ENCODE peak calls at places on chromosomes 6 and 20, in five cellular contexts. M is heart right ventricle, J is IMR-90, Y is esophagus squamous epithelium, G is neuronal stem cell. X is an unnamed sample. For H3K4me1, the result is how much of the 10 kb centered on the place peaks cover.

GRCh38 chr6:103729658-103730057 is 1130.1 kb downstream of the HACE1 start:
- DNase-seq in J (no peak), G (no peak), Y (no peak), M (no peak), X (no peak)

GRCh38 chr6:84183430-84183829 is 44.0 kb downstream of the CEP162 start:
- DNase-seq in J (no peak), Y (no peak), M (no peak), G (no peak), X (no peak)

GRCh38 chr6:10692965-10693538 is 1.4 kb downstream of the C6orf52 start:
- DNase-seq in Y (no peak), M (no peak), G (no peak), J (no peak), X (no peak)

GRCh38 chr6:39830444-39830843 is 38.3 kb downstream of the DAAM2 start:
- DNase-seq in J (no peak), M (peak), Y (no peak), G (no peak), X (no peak)

GRCh38 chr6:151948007-151948745 is 140.7 kb downstream of the ESR1 start:
- DNase-seq in J (no peak), Y (no peak), G (no peak), M (no peak), X (no peak)

GRCh38 chr6:108027594-108027993 is 46.9 kb downstream of the OSTM1 start:
- DNase-seq in G (no peak), J (peak), M (no peak), Y (no peak), X (no peak)

GRCh38 chr6:71411882-71412281 is 123.3 kb downstream of the OGFRL1 start:
- DNase-seq in M (no peak), J (no peak), G (no peak), Y (no peak), X (no peak)

GRCh38 chr6:115885636-115886366 is 174.9 kb downstream of the FRK start:
- DNase-seq in Y (no peak), M (no peak), G (no peak), J (no peak), X (no peak)

GRCh38 chr6:144471986-144472385 is 186.9 kb downstream of the UTRN start:
- DNase-seq in G (no peak), J (peak), M (no peak), Y (no peak), X (no peak)

GRCh38 chr20:32991386-32991785 is 12.8 kb downstream of the SUN5 start:
- DNase-seq in M (no peak), Y (no peak), G (no peak), J (no peak), X (no peak)

GRCh38 chr6:82364087-82365010 is 732 bp downstream of the TPBG start:
- DNase-seq in Y (no peak), M (peak), J (peak), G (peak), X (peak)

GRCh38 chr20:15653396-15654207 is 919.6 kb downstream of the KIF16B start:
- DNase-seq in J (peak), G (no peak), Y (no peak), M (no peak), X (no peak)

GRCh38 chr6:129317931-129318820 is 391.8 kb downstream of the ARHGAP18 start:
- DNase-seq in M (no peak), Y (no peak), G (peak), J (peak), X (no peak)

GRCh38 chr6:165573671-165574070 is 89.4 kb downstream of the PDE10A start:
- DNase-seq in J (peak), Y (no peak), M (peak), G (no peak), X (no peak)

GRCh38 chr6:91081452-91082067 is 494.7 kb upstream of the MAP3K7 start:
- DNase-seq in M (no peak), J (peak), Y (no peak), G (peak), X (no peak)

GRCh38 chr20:36574278-36575065 is 1.1 kb downstream of the TGIF2 start:
- DNase-seq in G (peak), M (peak), J (peak), Y (no peak), X (no peak)

GRCh38 chr20:25136643-25137559 is 55.0 kb upstream of the VSX1 start:
- DNase-seq in J (peak), M (peak), G (no peak), Y (no peak), X (peak)

GRCh38 chr6:83514877-83515466 is 2.6 kb downstream of the PRSS35 start:
- DNase-seq in M (no peak), Y (no peak), G (peak), J (peak), X (no peak)

GRCh38 chr20:63969851-63970713 is at the start of gene ZNF512B:
- DNase-seq in M (peak), Y (no peak), G (no peak), J (peak), X (no peak)

GRCh38 chr6:87697581-87698552 is 4.2 kb downstream of the AKIRIN2 start:
- DNase-seq in J (peak), Y (no peak), G (no peak), M (no peak), X (no peak)

GRCh38 chr20:8431538-8432434 is 299.7 kb downstream of the PLCB1 start:
- DNase-seq in Y (no peak), M (peak), G (no peak), J (no peak), X (no peak)

DNA sequence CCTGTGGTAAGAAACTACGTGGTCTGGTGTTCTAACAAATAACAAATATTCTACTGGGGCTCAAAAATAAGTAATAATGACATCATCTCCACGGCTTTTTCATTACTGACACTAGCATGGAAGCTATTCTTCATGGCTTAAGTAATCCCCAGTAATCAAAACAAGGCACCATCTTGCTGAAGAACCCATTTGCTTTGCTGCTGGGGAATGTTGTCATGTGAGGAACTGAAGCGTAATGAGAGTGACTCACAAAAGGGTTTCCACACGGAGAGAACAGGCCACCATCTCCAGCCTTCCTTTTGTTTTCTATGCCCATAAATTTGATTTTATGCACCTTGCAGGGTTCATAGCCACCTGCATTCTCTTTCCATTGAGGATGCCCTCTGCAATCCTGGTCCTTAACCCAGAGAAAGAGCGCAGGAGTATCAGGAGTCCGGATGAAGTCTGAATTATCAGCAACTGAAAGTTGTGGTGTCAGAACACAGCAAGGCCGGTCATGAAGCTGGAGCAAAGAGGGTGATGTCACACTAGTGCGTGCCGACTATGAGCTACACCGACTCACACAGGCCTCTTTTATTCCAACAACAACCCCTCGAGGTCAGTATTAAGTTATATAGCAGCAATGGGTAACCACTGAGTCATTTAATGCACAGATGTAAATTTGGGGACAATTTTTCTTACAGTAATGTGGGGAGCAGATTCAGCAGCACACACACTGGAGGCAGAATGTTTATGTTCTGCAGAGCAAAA is 173.7 kb upstream of the SSTR4 start:
- DNase-seq in G (no peak), J (peak), Y (no peak), M (no peak), X (no peak)
- H3K27ac ChIP-seq in G (no peak), J (no peak), Y (no peak), M (peak), X (no peak)

DNA sequence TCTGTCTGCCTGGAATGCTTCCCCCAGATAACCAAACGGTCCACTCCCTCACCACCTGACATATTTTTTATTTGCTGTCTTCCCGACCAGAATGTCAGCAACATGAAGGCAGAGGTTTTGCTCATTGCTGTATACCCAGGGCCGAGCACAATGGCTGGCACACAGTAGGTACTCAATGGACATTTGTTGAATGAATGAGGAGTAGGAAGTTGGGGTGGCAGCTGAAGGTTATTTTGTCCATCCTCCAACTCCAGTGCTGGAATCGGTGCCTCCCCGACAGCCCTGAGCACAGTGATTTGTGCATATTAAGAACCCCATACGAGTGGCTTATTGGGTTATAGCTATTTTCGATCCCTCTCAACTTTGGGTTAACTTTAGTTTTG is 10.3 kb downstream of the DUSP15 start:
- DNase-seq in J (no peak), M (no peak), Y (no peak), G (no peak), X (no peak)
- H3K4me3 ChIP-seq in J (no peak), M (no peak), Y (no peak), G (no peak), X (no peak)

GRCh38 chr20:41148956-41149355 is 11.6 kb downstream of the PLCG1 start:
- DNase-seq in M (no peak), J (no peak), G (no peak), Y (no peak), X (no peak)
- H3K4me1 ChIP-seq in M (half or more), J (under half), G (under half), Y (under half), X (half or more)

DNA sequence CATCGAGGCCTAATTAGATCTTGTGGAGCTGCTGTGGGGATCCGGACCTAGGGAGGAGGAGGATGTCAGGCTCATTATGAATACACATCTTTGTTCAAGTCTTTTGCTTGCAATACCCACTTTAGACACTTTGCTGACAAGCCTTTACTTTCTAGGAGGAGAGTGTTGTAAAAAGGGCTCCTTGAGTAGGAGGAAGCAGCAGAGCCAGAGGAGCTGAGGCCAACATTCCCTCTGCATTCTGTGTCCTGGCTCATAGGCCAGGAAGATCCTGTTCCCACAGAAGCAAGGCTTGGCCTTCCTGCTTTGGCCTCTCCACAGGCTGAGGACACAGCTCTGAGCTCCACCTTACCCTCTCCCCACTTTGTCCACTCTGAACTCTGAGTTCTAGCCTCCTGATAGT is 67.1 kb downstream of the TPD52L1 start:
- DNase-seq in Y (no peak), M (peak), G (no peak), J (peak), X (no peak)
- H3K27ac ChIP-seq in Y (peak), M (peak), G (no peak), J (no peak), X (peak)

GRCh38 chr6:24882835-24883555 is 52.8 kb downstream of the RIPOR2 start:
- DNase-seq in M (no peak), J (no peak), Y (no peak), G (no peak), X (no peak)
- H3K4me3 ChIP-seq in M (no peak), J (no peak), Y (no peak), G (no peak), X (no peak)